ENCODE peak calls at places on chromosomes 3 and 15, in seven cellular contexts. R, L, M, V, N, I and K are unnamed samples.

GRCh38 chr15:74200871-74201419 is 1.6 kb downstream of the STRA6 start:
- DNase-seq in V (no peak), L (peak), R (no peak), N (peak), I (no peak), M (no peak), K (no peak)

GRCh38 chr3:141059816-141060215 is 8.7 kb downstream of the SPSB4 start:
- DNase-seq in M (no peak), R (no peak), I (no peak), N (no peak), V (no peak), L (no peak), K (no peak)

GRCh38 chr3:30180305-30181275 is 425.8 kb upstream of the TGFBR2 start:
- DNase-seq in I (no peak), N (no peak), R (no peak), V (peak), M (no peak), L (no peak), K (no peak)

GRCh38 chr3:157436583-157437300 is at the start of gene PTX3:
- DNase-seq in L (peak), R (no peak), V (peak), I (peak), N (peak), M (no peak), K (peak)

GRCh38 chr15:92343869-92344643 is 49.6 kb upstream of the ST8SIA2 start:
- DNase-seq in L (no peak), N (no peak), V (no peak), R (no peak), I (no peak), M (no peak), K (peak)

GRCh38 chr3:5485427-5485826 is 297.9 kb downstream of the EDEM1 start:
- DNase-seq in L (no peak), I (no peak), M (no peak), R (no peak), V (no peak), N (no peak), K (no peak)

GRCh38 chr15:44812029-44812517 is 75.7 kb downstream of the TRIM69 start:
- DNase-seq in I (no peak), R (no peak), L (peak), M (no peak), N (no peak), V (no peak), K (no peak)

GRCh38 chr3:136070953-136071949 is 105.7 kb downstream of the PPP2R3A start:
- DNase-seq in N (no peak), V (no peak), L (no peak), M (no peak), R (peak), I (peak), K (no peak)

GRCh38 chr3:112736802-112737566 is 96.0 kb upstream of the CCDC80 start:
- DNase-seq in L (no peak), N (no peak), V (no peak), R (no peak), I (no peak), M (no peak), K (no peak)

GRCh38 chr15:51341366-51342248 is at the start of gene GLDN:
- DNase-seq in V (no peak), I (no peak), R (no peak), M (no peak), N (no peak), L (no peak), K (no peak)

GRCh38 chr15:79994651-79995050 is 23.7 kb upstream of the BCL2A1 start:
- DNase-seq in M (no peak), R (no peak), N (no peak), I (no peak), V (no peak), L (no peak), K (no peak)